ENCODE peak calls at places on chromosomes 3 and 15, in four cellular contexts. F is body of pancreas, R is thoracic aorta, Y is mesendoderm. X is an unnamed sample.

GRCh38 chr15:48634934-48635333 is 10.6 kb downstream of the FBN1 start:
- DNase-seq in F (no peak), R (no peak), Y (no peak), X (no peak)

GRCh38 chr3:94158461-94158860 is 95.6 kb downstream of the NSUN3 start:
- DNase-seq in F (no peak), R (no peak), Y (no peak), X (no peak)

GRCh38 chr3:64104006-64104405 is 80.7 kb upstream of the PSMD6 start:
- DNase-seq in F (no peak), R (no peak), Y (no peak), X (no peak)

GRCh38 chr3:195245531-195245951 is 25.4 kb downstream of the XXYLT1 start:
- DNase-seq in F (no peak), R (no peak), Y (no peak), X (no peak)

GRCh38 chr15:51286816-51287215 is 51.6 kb downstream of the CYP19A1 start:
- DNase-seq in F (no peak), R (no peak), Y (peak; percentile 73), X (no peak)

GRCh38 chr3:120171134-120171863 is 77.1 kb upstream of the GSK3B start:
- DNase-seq in F (no peak), R (no peak), Y (no peak), X (no peak)

GRCh38 chr3:152892446-152892845 is 57.5 kb downstream of the P2RY1 start:
- DNase-seq in F (no peak), R (no peak), Y (no peak), X (no peak)

GRCh38 chr15:60721232-60721576 is 242.3 kb upstream of the ICE2 start:
- DNase-seq in F (no peak), R (no peak), Y (no peak), X (no peak)

GRCh38 chr3:42493126-42493797 is 9.2 kb upstream of the VIPR1 start:
- DNase-seq in F (peak; percentile 1), R (no peak), Y (no peak), X (no peak)

GRCh38 chr3:168249539-168250414 is 154.1 kb upstream of the GOLIM4 start:
- DNase-seq in F (peak; percentile 70), R (no peak), Y (peak; percentile 96), X (peak; percentile 88)

GRCh38 chr15:22877607-22878006 is 39.1 kb downstream of the NIPA2 start:
- DNase-seq in F (no peak), R (no peak), Y (no peak), X (no peak)

GRCh38 chr3:173217127-173217526 is 76.1 kb upstream of the SPATA16 start:
- DNase-seq in F (no peak), R (no peak), Y (peak; percentile 4), X (no peak)

GRCh38 chr15:93861413-93861812 is 369.9 kb upstream of the MCTP2 start:
- DNase-seq in F (no peak), R (no peak), Y (no peak), X (no peak)

GRCh38 chr3:197226179-197226578 is 72.2 kb downstream of the DLG1 start:
- DNase-seq in F (no peak), R (no peak), Y (no peak), X (no peak)

GRCh38 chr15:68616397-68616796 is 37.6 kb downstream of the CORO2B start:
- DNase-seq in F (no peak), R (no peak), Y (no peak), X (no peak)

GRCh38 chr15:68617001-68617400 is 38.2 kb downstream of the CORO2B start:
- DNase-seq in F (no peak), R (no peak), Y (no peak), X (peak; percentile 41)

GRCh38 chr15:68619303-68619698 is 40.5 kb downstream of the CORO2B start:
- DNase-seq in F (no peak), R (no peak), Y (no peak), X (no peak)

GRCh38 chr15:68617777-68618176 is 39.0 kb downstream of the CORO2B start:
- DNase-seq in F (no peak), R (no peak), Y (no peak), X (no peak)

GRCh38 chr15:68618339-68619302 is 39.8 kb downstream of the CORO2B start:
- DNase-seq in F (no peak), R (no peak), Y (peak; percentile 30), X (no peak)
- H3K27ac ChIP-seq in F (no peak overlapping the region), R (no peak overlapping the region), Y (no peak overlapping the region), X (peak overlapping the region; percentile 89)

DNA sequence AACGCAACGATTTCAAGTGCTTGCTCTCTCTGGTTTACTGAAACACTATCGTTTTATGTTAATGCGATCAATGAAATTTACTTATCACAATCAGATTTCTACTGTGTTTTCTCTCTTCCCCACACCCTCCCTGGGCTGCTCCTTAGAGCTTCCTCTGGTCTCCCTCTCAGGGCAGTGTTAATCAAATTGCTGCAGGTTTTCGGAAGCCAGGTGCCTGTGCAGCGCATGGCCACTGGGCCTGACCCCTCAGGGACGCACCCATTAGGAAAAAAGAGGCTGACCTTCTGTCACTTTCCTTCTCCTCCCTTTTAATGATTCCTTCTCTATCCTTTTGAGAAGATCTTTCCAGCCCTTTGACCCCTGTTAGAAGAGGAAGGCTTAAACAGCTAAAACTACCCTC is 134.5 kb upstream of the ONECUT1 start:
- DNase-seq in F (no peak), R (no peak), Y (no peak), X (no peak)
- H3K4me1 ChIP-seq in F (peaks cover 10% of the 10 kb centered on the region), R (no peaks in the 10 kb centered on the region), Y (no peaks in the 10 kb centered on the region), X (no peaks in the 10 kb centered on the region)

GRCh38 chr15:74752486-74753395 is 4.1 kb downstream of the CYP1A2 start:
- DNase-seq in F (no peak), R (no peak), Y (peak; percentile 33), X (no peak)

GRCh38 chr15:74752011-74752410 is 3.4 kb downstream of the CYP1A2 start:
- DNase-seq in F (no peak), R (no peak), Y (no peak), X (no peak)

GRCh38 chr15:74748322-74748946 is at the start of gene CYP1A2:
- DNase-seq in F (no peak), R (no peak), Y (no peak), X (no peak)

GRCh38 chr15:74750759-74751158 is 2.1 kb downstream of the CYP1A2 start:
- DNase-seq in F (no peak), R (no peak), Y (no peak), X (no peak)

GRCh38 chr15:74749832-74750231 is 1.2 kb downstream of the CYP1A2 start:
- DNase-seq in F (no peak), R (no peak), Y (no peak), X (no peak)
- H3K27me3 ChIP-seq in F (no peaks in the 10 kb centered on the region), R (no peaks in the 10 kb centered on the region), Y (no peaks in the 10 kb centered on the region), X (no peaks in the 10 kb centered on the region)

GRCh38 chr3:114451051-114451451 is 157.2 kb downstream of the TIGIT start:
- DNase-seq in F (no peak), R (no peak), Y (no peak), X (no peak)

GRCh38 chr3:114450008-114450596 is 156.3 kb downstream of the TIGIT start:
- DNase-seq in F (no peak), R (no peak), Y (no peak), X (no peak)

GRCh38 chr3:114452176-114452744 is 158.4 kb downstream of the TIGIT start:
- DNase-seq in F (no peak), R (no peak), Y (no peak), X (no peak)

GRCh38 chr3:114453296-114453888 is 159.6 kb downstream of the TIGIT start:
- DNase-seq in F (no peak), R (no peak), Y (no peak), X (no peak)

GRCh38 chr3:114451561-114452018 is 157.8 kb downstream of the TIGIT start:
- DNase-seq in F (peak; percentile 65), R (no peak), Y (no peak), X (peak; percentile 50)
- H3K27ac ChIP-seq in F (peak overlapping the region; percentile 80), R (peak overlapping the region; percentile 57), Y (no peak overlapping the region), X (peak overlapping the region; percentile 96)

X was measured in right cardiac atrium.